ENCODE peak calls at places on chromosomes 4 and X, in four cellular contexts. Z is activated CD4-positive, alpha-beta T cell treated with anti-CD3 and anti-CD28 coated beads, Interleukin-2, amount 50 U/mL, for 1 hour; T is kidney glomerular epithelial cell; U is bronchial epithelial cell. X is an unnamed sample.

GRCh38 chr4:101944649-101945048 is 154.1 kb downstream of the BANK1 start:
- DNase-seq in T (peak; percentile 57), Z (no peak), U (peak; percentile 67), X (peak; percentile 2)

GRCh38 chrX:105765691-105766090 is 56.6 kb upstream of the NRK start:
- DNase-seq in Z (no peak), U (no peak), T (no peak), X (no peak)

GRCh38 chr4:8295471-8295870 is 25.9 kb downstream of the HTRA3 start:
- DNase-seq in U (no peak), T (no peak), Z (no peak), X (no peak)

GRCh38 chr4:2007804-2008670 is 737 bp downstream of the NELFA start:
- DNase-seq in T (peak; percentile 0), Z (no peak), U (no peak), X (no peak)

GRCh38 chr4:86855572-86855971 is 6.4 kb upstream of the SLC10A6 start:
- DNase-seq in U (peak; percentile 89), T (peak; percentile 41), Z (no peak), X (no peak)

GRCh38 chr4:40046311-40046980 is 10.2 kb upstream of the N4BP2 start:
- DNase-seq in T (peak; percentile 76), Z (no peak), U (peak; percentile 71), X (peak; percentile 71)

GRCh38 chr4:41448935-41449334 is 89.0 kb upstream of the LIMCH1 start:
- DNase-seq in Z (no peak), T (no peak), U (no peak), X (peak; percentile 39)

GRCh38 chr4:5366421-5366820 is 315.1 kb downstream of the STK32B start:
- DNase-seq in T (no peak), U (peak; percentile 42), Z (no peak), X (peak; percentile 90)

GRCh38 chr4:3302164-3302785 is 9.5 kb downstream of the RGS12 start:
- DNase-seq in U (no peak), T (no peak), Z (peak; percentile 79), X (no peak)

GRCh38 chrX:17161991-17162390 is 213.0 kb upstream of the NHS start:
- DNase-seq in U (no peak), Z (no peak), T (no peak), X (no peak)

GRCh38 chrX:68018248-68019203 is 414.8 kb downstream of the OPHN1 start:
- DNase-seq in Z (no peak), T (peak; percentile 0), U (peak; percentile 13), X (peak; percentile 4)

GRCh38 chrX:1163231-1163630 is 49.2 kb downstream of the CRLF2 start:
- DNase-seq in Z (no peak), U (no peak), T (no peak), X (no peak)

GRCh38 chr4:127631420-127631819 is 1.3 kb upstream of the INTU start:
- DNase-seq in T (no peak), U (peak; percentile 80), Z (no peak), X (no peak)

GRCh38 chrX:145190801-145191389 is 56.4 kb upstream of the SPANXN1 start:
- DNase-seq in T (no peak), U (no peak), Z (no peak), X (no peak)

GRCh38 chr4:10783351-10783750 is 98.8 kb upstream of the CLNK start:
- DNase-seq in U (peak; percentile 74), T (peak; percentile 24), Z (no peak), X (no peak)

GRCh38 chr4:113452868-113453620 is 308.5 kb downstream of the CAMK2D start:
- DNase-seq in U (peak; percentile 72), Z (no peak), T (peak; percentile 22), X (no peak)

GRCh38 chr4:3440011-3440410 is 1.8 kb upstream of the HGFAC start:
- DNase-seq in T (no peak), Z (no peak), U (no peak), X (no peak)

GRCh38 chr4:62431513-62431912 is 1231.4 kb downstream of the ADGRL3 start:
- DNase-seq in U (peak; percentile 57), T (no peak), Z (no peak), X (no peak)

GRCh38 chrX:24728530-24728929 is 34.8 kb downstream of the POLA1 start:
- DNase-seq in Z (no peak), U (no peak), T (no peak), X (no peak)

GRCh38 chrX:150635952-150636351 is 57.2 kb upstream of the MTMR1 start:
- DNase-seq in Z (no peak), U (peak; percentile 89), T (peak; percentile 51), X (peak; percentile 22)

GRCh38 chr4:153327247-153327646 is 17.2 kb upstream of the MND1 start:
- DNase-seq in U (no peak), T (no peak), Z (no peak), X (no peak)

GRCh38 chr4:72606751-72607150 is 37.7 kb upstream of the ADAMTS3 start:
- DNase-seq in T (no peak), Z (no peak), U (no peak), X (no peak)

GRCh38 chr4:2497931-2498330 is 29.0 kb downstream of the RNF4 start:
- DNase-seq in Z (no peak), U (no peak), T (no peak), X (no peak)

GRCh38 chrX:37753384-37753783 is 26.5 kb upstream of the CYBB start:
- DNase-seq in T (no peak), Z (no peak), U (no peak), X (no peak)

GRCh38 chrX:69109036-69109663 is 56.1 kb downstream of the PJA1 start:
- DNase-seq in U (no peak), T (no peak), Z (no peak), X (no peak)

GRCh38 chr4:30865676-30866075 is 145.5 kb downstream of the PCDH7 start:
- DNase-seq in Z (no peak), U (no peak), T (no peak), X (no peak)

GRCh38 chr4:157574606-157575005 is 354.1 kb downstream of the GRIA2 start:
- DNase-seq in Z (no peak), T (no peak), U (no peak), X (no peak)

X was measured in Caki2.